ENCODE peak calls at places on chromosomes 13 and 19, in eight cellular contexts. G is iris pigment epithelial cell; V is NCI-H748 treated with DMSO at 0.1 percent for 48 hours; A is HEK293T; J is KG1; C is GDM1; I is stimulated activated CD4-positive, alpha-beta T cell treated with anti-CD3 and anti-CD28 coated beads, Interleukin-2, amount 100 ng/mL, for 48 hours; E is coronary artery. R is an unnamed sample.

GRCh38 chr19:50830266-50831025 is 2.9 kb downstream of the KLK15 start:
- DNase-seq in A (no peak), I (no peak), V (no peak), G (no peak), C (no peak), J (no peak), E (no peak), R (no peak)

GRCh38 chr13:20717581-20718542 is 14.4 kb downstream of the IL17D start:
- DNase-seq in J (no peak), I (no peak), C (no peak), G (no peak), E (no peak), V (no peak), A (no peak), R (no peak)

GRCh38 chr19:31355330-31356289 is 6.4 kb upstream of the TSHZ3 start:
- DNase-seq in G (no peak), J (no peak), V (no peak), A (no peak), E (no peak), C (no peak), I (no peak), R (no peak)

GRCh38 chr19:48393196-48393558 is 291 bp upstream of the GRIN2D start:
- DNase-seq in E (no peak), G (no peak), A (no peak), J (no peak), V (no peak), I (no peak), C (no peak), R (no peak)

GRCh38 chr13:111956261-111957151 is 110.4 kb upstream of the SOX1 start:
- DNase-seq in C (no peak), A (no peak), E (peak; percentile 40), G (no peak), V (no peak), J (no peak), I (no peak), R (no peak)

GRCh38 chr13:50089633-50090032 is 74.4 kb downstream of the KCNRG start:
- DNase-seq in E (no peak), A (no peak), J (no peak), C (no peak), I (no peak), G (no peak), V (no peak), R (no peak)

GRCh38 chr13:112443191-112444000 is 67.2 kb downstream of the SPACA7 start:
- DNase-seq in C (no peak), J (no peak), I (no peak), G (no peak), V (no peak), E (peak; percentile 54), A (peak; percentile 21), R (no peak)

GRCh38 chr19:10936661-10937084 is 8.1 kb downstream of the TIMM29 start:
- DNase-seq in A (peak; percentile 79), E (no peak), I (peak; percentile 19), J (peak; percentile 23), V (peak; percentile 46), G (peak; percentile 78), C (peak; percentile 65), R (no peak)

GRCh38 chr13:21976159-21976558 is 305.3 kb downstream of the FGF9 start:
- DNase-seq in G (no peak), I (no peak), V (no peak), C (no peak), A (no peak), J (no peak), E (no peak), R (no peak)

GRCh38 chr13:64289702-64290101 is 2874.1 kb upstream of the PCDH20 start:
- DNase-seq in A (no peak), I (no peak), V (no peak), C (no peak), J (no peak), E (no peak), G (no peak), R (no peak)

GRCh38 chr13:43374621-43375020 is 351.2 kb downstream of the DNAJC15 start:
- DNase-seq in E (no peak), G (peak; percentile 45), V (no peak), I (no peak), C (peak; percentile 89), J (no peak), A (no peak), R (no peak)

GRCh38 chr13:89393758-89394157 is 1722.6 kb downstream of the SLITRK5 start:
- DNase-seq in C (no peak), I (no peak), J (no peak), G (peak; percentile 14), V (no peak), A (no peak), E (no peak), R (no peak)

R was measured in T47D.